ENCODE peak calls at places on chromosomes 5 and 9, in six cellular contexts. M, K, O, E, U and T are unnamed samples. For H3K4me1, the result is how much of the 10 kb centered on the place peaks cover.

GRCh38 chr9:29778281-29778849 is 2205.1 kb upstream of the C9orf72 start:
- DNase-seq in M (no peak), K (no peak), O (no peak), E (no peak), U (no peak), T (no peak)

GRCh38 chr5:137186759-137187461 is 312.2 kb downstream of the SPOCK1 start:
- DNase-seq in M (peak), K (no peak), O (peak), E (no peak), U (peak), T (no peak)

GRCh38 chr5:140569197-140569596 is 4.6 kb downstream of the SLC35A4 start:
- DNase-seq in M (no peak), K (no peak), O (peak), E (no peak), U (no peak), T (peak)

GRCh38 chr9:108742191-108742590 is 113.6 kb downstream of the ACTL7B start:
- DNase-seq in M (no peak), K (no peak), O (no peak), E (no peak), U (no peak), T (no peak)

GRCh38 chr5:179700401-179700918 is 1.7 kb downstream of the CANX start:
- DNase-seq in M (no peak), K (no peak), O (no peak), E (no peak), U (no peak), T (no peak)

GRCh38 chr5:134132372-134133212 is 18.1 kb downstream of the TCF7 start:
- DNase-seq in M (peak), K (peak), O (peak), E (peak), U (peak), T (peak)

GRCh38 chr5:133809801-133810200 is 158.6 kb downstream of the C5orf15 start:
- DNase-seq in M (no peak), K (no peak), O (no peak), E (no peak), U (no peak), T (no peak)

GRCh38 chr5:79143684-79144379 is 32.2 kb downstream of the BHMT start:
- DNase-seq in M (no peak), K (no peak), O (no peak), E (no peak), U (no peak), T (no peak)

GRCh38 chr5:143693691-143694252 is 118.2 kb upstream of the HMHB1 start:
- DNase-seq in M (no peak), K (no peak), O (no peak), E (no peak), U (no peak), T (peak)

GRCh38 chr9:89802809-89803355 is 198.1 kb downstream of the GADD45G start:
- DNase-seq in M (peak), K (no peak), O (peak), E (peak), U (peak), T (no peak)

GRCh38 chr5:169512385-169512784 is 71.2 kb upstream of the SPDL1 start:
- DNase-seq in M (no peak), K (no peak), O (no peak), E (no peak), U (no peak), T (no peak)

GRCh38 chr9:11128156-11128555 is 515.4 kb upstream of the PTPRD start:
- DNase-seq in M (no peak), K (no peak), O (no peak), E (no peak), U (no peak), T (no peak)

GRCh38 chr5:74673011-74673790 is 11.8 kb upstream of the HEXB start:
- DNase-seq in M (no peak), K (no peak), O (no peak), E (no peak), U (no peak), T (no peak)

GRCh38 chr5:6832994-6833393 is 119.8 kb downstream of the TENT4A start:
- DNase-seq in M (no peak), K (no peak), O (no peak), E (no peak), U (no peak), T (peak)
- H3K4me3 ChIP-seq in M (no peak), K (no peak), O (no peak), E (no peak), U (no peak), T (no peak)

DNA sequence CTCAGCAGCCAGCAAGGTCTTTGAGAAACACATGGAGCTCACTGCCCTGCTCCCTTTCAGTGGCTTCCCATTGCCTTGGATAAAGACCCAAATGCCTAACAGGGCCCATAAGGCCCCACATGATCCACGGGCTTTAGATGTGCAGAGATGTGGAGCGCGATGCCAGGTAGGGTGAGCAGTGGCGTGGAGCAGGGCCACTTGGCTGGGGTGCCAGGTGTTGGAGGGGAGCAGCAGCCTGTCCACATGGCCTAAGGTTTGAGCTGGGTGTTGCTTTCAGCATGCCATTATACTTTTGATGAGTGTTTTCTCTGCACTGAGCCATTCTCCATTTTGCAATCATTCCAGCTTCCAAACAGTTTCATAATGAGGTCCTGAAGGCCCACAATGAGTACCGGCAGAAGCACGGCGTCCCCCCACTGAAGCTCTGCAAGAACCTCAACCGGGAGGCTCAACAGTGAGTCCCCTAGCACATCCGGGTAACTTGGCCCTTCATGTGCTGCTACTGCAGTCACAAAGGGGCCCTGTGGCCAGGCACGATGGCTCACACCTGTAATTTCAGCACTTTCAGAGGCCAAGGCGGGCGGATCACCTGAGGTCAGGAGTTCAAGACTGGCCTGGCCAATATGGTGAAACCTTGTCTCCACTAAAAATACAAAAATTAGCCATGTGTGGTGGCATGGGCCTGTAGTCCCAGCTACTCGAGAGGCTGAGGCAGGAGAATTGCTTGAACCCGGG is 11.1 kb downstream of the GLIPR2 start:
- DNase-seq in M (no peak), K (no peak), O (no peak), E (no peak), U (peak), T (no peak)
- H3K4me1 ChIP-seq in M (half or more), K (half or more), O (half or more), E (half or more), U (under half), T (half or more)

DNA sequence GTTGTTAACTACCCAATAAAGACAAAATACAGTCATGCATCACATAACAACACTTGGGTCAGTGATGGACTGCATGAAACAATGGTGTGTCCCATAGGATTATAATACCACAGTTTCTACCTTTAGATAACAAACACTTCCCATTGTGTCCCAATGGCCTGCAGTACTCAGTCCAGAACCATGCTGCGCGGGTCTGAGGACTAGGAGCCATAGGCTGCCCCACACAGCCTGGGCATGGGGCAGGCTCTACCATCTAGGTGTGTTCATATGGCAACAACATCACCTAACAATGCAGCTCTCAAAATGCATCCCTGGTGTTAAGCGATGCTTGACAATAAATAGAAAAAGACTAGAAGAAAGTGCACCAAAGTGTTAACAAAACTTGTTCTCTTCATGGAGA is 6.8 kb downstream of the IPPK start:
- DNase-seq in M (no peak), K (no peak), O (no peak), E (no peak), U (no peak), T (no peak)
- H3K27ac ChIP-seq in M (no peak), K (no peak), O (no peak), E (no peak), U (no peak), T (no peak)

GRCh38 chr5:100902406-100903035 is 561 bp downstream of the ST8SIA4 start:
- DNase-seq in M (no peak), K (no peak), O (no peak), E (no peak), U (no peak), T (peak)
- H3K4me3 ChIP-seq in M (peak), K (peak), O (peak), E (peak), U (peak), T (peak)